ENCODE peak calls at places on chromosomes 13 and 19, in nine cellular contexts. R, O, U, L, J, E, V, P and Y are unnamed samples.

GRCh38 chr19:1038995-1039645 is 787 bp upstream of the ABCA7 start:
- DNase-seq in R (no peak), O (no peak), U (no peak), L (no peak), J (no peak), E (no peak), V (peak), P (no peak), Y (no peak)

GRCh38 chr13:111034811-111035210 is 80.3 kb upstream of the ARHGEF7 start:
- DNase-seq in R (no peak), O (no peak), U (no peak), L (no peak), J (no peak), E (no peak), V (no peak), P (no peak), Y (no peak)

GRCh38 chr13:46586766-46587509 is 34.0 kb downstream of the LRCH1 start:
- DNase-seq in R (no peak), O (no peak), U (no peak), L (no peak), J (no peak), E (no peak), V (no peak), P (no peak), Y (peak)

GRCh38 chr13:44298314-44298713 is 75.3 kb upstream of the SERP2 start:
- DNase-seq in R (no peak), O (no peak), U (no peak), L (no peak), J (no peak), E (no peak), V (no peak), P (no peak), Y (no peak)

GRCh38 chr13:106597759-106598395 is 29.9 kb upstream of the ARGLU1 start:
- DNase-seq in R (no peak), O (peak), U (no peak), L (no peak), J (no peak), E (no peak), V (no peak), P (no peak), Y (no peak)

GRCh38 chr13:47175172-47175806 is 278.4 kb upstream of the HTR2A start:
- DNase-seq in R (no peak), O (peak), U (no peak), L (peak), J (no peak), E (no peak), V (no peak), P (no peak), Y (no peak)

GRCh38 chr19:11798391-11799296 is at the start of gene ZNF491:
- DNase-seq in R (peak), O (peak), U (no peak), L (peak), J (peak), E (peak), V (peak), P (peak), Y (peak)

GRCh38 chr19:45765365-45766292 is 3.4 kb downstream of the SIX5 start:
- DNase-seq in R (no peak), O (no peak), U (no peak), L (no peak), J (no peak), E (no peak), V (no peak), P (no peak), Y (no peak)

GRCh38 chr19:46524272-46524671 is 28.6 kb upstream of the PNMA8B start:
- DNase-seq in R (no peak), O (no peak), U (no peak), L (no peak), J (no peak), E (no peak), V (no peak), P (no peak), Y (no peak)

GRCh38 chr19:48968179-48968661 is 3.1 kb downstream of the FTL start:
- DNase-seq in R (no peak), O (no peak), U (no peak), L (no peak), J (no peak), E (no peak), V (no peak), P (no peak), Y (no peak)

GRCh38 chr19:40578442-40578908 is 1.8 kb downstream of the SHKBP1 start:
- DNase-seq in R (no peak), O (no peak), U (peak), L (no peak), J (no peak), E (no peak), V (peak), P (no peak), Y (no peak)

GRCh38 chr19:44725684-44726083 is 22.8 kb upstream of the BCL3 start:
- DNase-seq in R (no peak), O (no peak), U (no peak), L (no peak), J (no peak), E (no peak), V (no peak), P (no peak), Y (no peak)

GRCh38 chr13:88376762-88377388 is 705.7 kb downstream of the SLITRK5 start:
- DNase-seq in R (no peak), O (no peak), U (no peak), L (no peak), J (no peak), E (no peak), V (no peak), P (no peak), Y (no peak)

GRCh38 chr13:78881054-78881453 is 222.1 kb upstream of the OBI1 start:
- DNase-seq in R (peak), O (peak), U (no peak), L (no peak), J (no peak), E (no peak), V (no peak), P (no peak), Y (no peak)

GRCh38 chr19:15894359-15894758 is 3.5 kb downstream of the CYP4F2 start:
- DNase-seq in R (no peak), O (no peak), U (no peak), L (no peak), J (no peak), E (no peak), V (no peak), P (no peak), Y (no peak)

GRCh38 chr19:55091126-55091910 is 15.6 kb downstream of the EPS8L1 start:
- DNase-seq in R (no peak), O (no peak), U (no peak), L (no peak), J (no peak), E (no peak), V (peak), P (no peak), Y (no peak)

GRCh38 chr19:7326105-7326877 is 22.4 kb upstream of the ARHGEF18 start:
- DNase-seq in R (no peak), O (no peak), U (peak), L (no peak), J (no peak), E (no peak), V (peak), P (no peak), Y (no peak)

GRCh38 chr19:5112681-5113080 is 143.8 kb downstream of the KDM4B start:
- DNase-seq in R (no peak), O (no peak), U (no peak), L (no peak), J (no peak), E (no peak), V (no peak), P (no peak), Y (no peak)

GRCh38 chr13:99275093-99275469 is 16.9 kb upstream of the GPR18 start:
- DNase-seq in R (no peak), O (no peak), U (peak), L (no peak), J (no peak), E (peak), V (no peak), P (no peak), Y (peak)

GRCh38 chr19:51181913-51182419 is 39.9 kb downstream of the SIGLEC7 start:
- DNase-seq in R (no peak), O (no peak), U (no peak), L (no peak), J (no peak), E (no peak), V (peak), P (no peak), Y (no peak)

GRCh38 chr19:35757231-35757748 is 461 bp upstream of the HSPB6 start:
- DNase-seq in R (peak), O (no peak), U (peak), L (no peak), J (no peak), E (no peak), V (no peak), P (peak), Y (peak)

GRCh38 chr19:35736913-35737886 is 5.1 kb downstream of the IGFLR1 start:
- DNase-seq in R (no peak), O (no peak), U (peak), L (no peak), J (peak), E (no peak), V (no peak), P (no peak), Y (no peak)

GRCh38 chr19:18541992-18542935 is 1.1 kb downstream of the FKBP8 start:
- DNase-seq in R (no peak), O (no peak), U (no peak), L (no peak), J (no peak), E (no peak), V (peak), P (no peak), Y (no peak)

GRCh38 chr13:44622701-44623100 is 46.6 kb upstream of the TSC22D1 start:
- DNase-seq in R (no peak), O (no peak), U (no peak), L (no peak), J (no peak), E (no peak), V (no peak), P (no peak), Y (no peak)

GRCh38 chr19:10325732-10326131 is 7.6 kb downstream of the RAVER1 start:
- DNase-seq in R (no peak), O (no peak), U (no peak), L (no peak), J (no peak), E (no peak), V (no peak), P (no peak), Y (no peak)

GRCh38 chr13:65677906-65678305 is 1552.2 kb downstream of the PCDH9 start:
- DNase-seq in R (no peak), O (no peak), U (no peak), L (no peak), J (no peak), E (no peak), V (no peak), P (no peak), Y (no peak)

GRCh38 chr19:29104605-29105241 is 108.2 kb downstream of the UQCRFS1 start:
- DNase-seq in R (no peak), O (no peak), U (no peak), L (no peak), J (no peak), E (no peak), V (no peak), P (peak), Y (no peak)

GRCh38 chr19:4567584-4568071 is 8.1 kb upstream of the SEMA6B start:
- DNase-seq in R (peak), O (peak), U (peak), L (no peak), J (no peak), E (peak), V (peak), P (no peak), Y (peak)